ENCODE peak calls at places on chromosome 9, in four cellular contexts. O is GM12865, J is caudate nucleus, R is neural progenitor cell. G is an unnamed sample.

GRCh38 chr9:73131376-73131775 is 20.3 kb upstream of the ANXA1 start:
- DNase-seq in O (no peak), R (no peak), J (no peak), G (no peak)

GRCh38 chr9:20271107-20271506 is 351.2 kb downstream of the MLLT3 start:
- DNase-seq in O (no peak), J (no peak), R (no peak), G (no peak)

GRCh38 chr9:131584858-131585257 is 39.5 kb downstream of the PRRT1B start:
- DNase-seq in J (no peak), O (no peak), R (no peak), G (no peak)

GRCh38 chr9:91360551-91361293 is 996 bp downstream of the AUH start:
- DNase-seq in J (no peak), O (peak), R (peak), G (no peak)

GRCh38 chr9:70049236-70049635 is 5.6 kb downstream of the MAMDC2 start:
- DNase-seq in J (no peak), R (no peak), O (no peak), G (peak)

GRCh38 chr9:74025402-74025894 is 471.7 kb upstream of the RORB start:
- DNase-seq in O (no peak), J (no peak), R (no peak), G (no peak)

GRCh38 chr9:131112374-131113159 is 12.8 kb upstream of the NUP214 start:
- DNase-seq in O (no peak), R (no peak), J (peak), G (no peak)

GRCh38 chr9:571066-571465 is 270.4 kb upstream of the DMRT1 start:
- DNase-seq in R (no peak), J (no peak), O (no peak), G (no peak)

GRCh38 chr9:131348631-131349521 is 45.0 kb upstream of the PRRC2B start:
- DNase-seq in J (no peak), O (no peak), R (no peak), G (no peak)

GRCh38 chr9:114273461-114273881 is 49.4 kb upstream of the ORM1 start:
- DNase-seq in J (no peak), O (no peak), R (no peak), G (no peak)

GRCh38 chr9:133065070-133065388 is 3.2 kb downstream of the CEL start:
- DNase-seq in O (no peak), R (no peak), J (no peak), G (no peak)

GRCh38 chr9:21155501-21155900 is 11.0 kb downstream of the IFNA21 start:
- DNase-seq in J (no peak), R (no peak), O (no peak), G (no peak)

GRCh38 chr9:136204838-136205706 is at the start of gene LHX3:
- DNase-seq in J (no peak), O (no peak), R (peak), G (no peak)

GRCh38 chr9:33797837-33798236 is 2.5 kb downstream of the PRSS3 start:
- DNase-seq in R (no peak), O (no peak), J (no peak), G (no peak)

GRCh38 chr9:134176599-134176968 is 12.2 kb upstream of the RNU6ATAC start:
- DNase-seq in R (no peak), J (no peak), O (no peak), G (no peak)

GRCh38 chr9:88477300-88477751 is 57.7 kb upstream of the NXNL2 start:
- DNase-seq in J (no peak), O (no peak), R (no peak), G (no peak)

GRCh38 chr9:38316166-38316765 is 76.2 kb upstream of the ALDH1B1 start:
- DNase-seq in O (no peak), J (no peak), R (no peak), G (no peak)

GRCh38 chr9:91047993-91048607 is 246.5 kb downstream of the SYK start:
- DNase-seq in O (peak), J (no peak), R (no peak), G (no peak)

GRCh38 chr9:6355728-6356127 is 27.6 kb downstream of the TPD52L3 start:
- DNase-seq in J (no peak), R (no peak), O (peak), G (no peak)

GRCh38 chr9:133972041-133972970 is 19.8 kb downstream of the VAV2 start:
- DNase-seq in O (no peak), J (no peak), R (no peak), G (no peak)

GRCh38 chr9:108270041-108270440 is 585.7 kb downstream of the ACTL7B start:
- DNase-seq in R (no peak), J (no peak), O (peak), G (no peak)

GRCh38 chr9:37977851-37978250 is 73.9 kb upstream of the SLC25A51 start:
- DNase-seq in J (no peak), R (no peak), O (no peak), G (no peak)

GRCh38 chr9:134320195-134320885 is 5.9 kb upstream of the RXRA start:
- DNase-seq in O (no peak), J (no peak), R (peak), G (no peak)